ENCODE peak calls at places on chromosomes 7 and 10, in six cellular contexts. One of them, this sample, is unnamed.

GRCh38 chr7:30309842-30310435 is 25.5 kb downstream of the ZNRF2 start:
- DNase-seq in fibroblast of lung: no peak
- DNase-seq in nephron progenitor cell: no peak
- DNase-seq in IMR-90: no peak
- DNase-seq in NCI-H748 treated with DMSO at 0.1 percent for 48 hours: no peak
- DNase-seq in heart left ventricle: no peak
- DNase-seq in this sample: no peak

GRCh38 chr10:130177250-130177649 is 41.1 kb downstream of the GLRX3 start:
- DNase-seq in fibroblast of lung: no peak
- DNase-seq in nephron progenitor cell: no peak
- DNase-seq in IMR-90: no peak
- DNase-seq in NCI-H748 treated with DMSO at 0.1 percent for 48 hours: no peak
- DNase-seq in heart left ventricle: no peak
- DNase-seq in this sample: no peak

GRCh38 chr7:106425017-106425719 is 140.4 kb upstream of the NAMPT start:
- DNase-seq in fibroblast of lung: peak
- DNase-seq in nephron progenitor cell: no peak
- DNase-seq in IMR-90: peak
- DNase-seq in NCI-H748 treated with DMSO at 0.1 percent for 48 hours: no peak
- DNase-seq in heart left ventricle: peak
- DNase-seq in this sample: no peak

GRCh38 chr10:16854623-16855022 is 37.4 kb upstream of the RSU1 start:
- DNase-seq in fibroblast of lung: peak
- DNase-seq in nephron progenitor cell: no peak
- DNase-seq in IMR-90: no peak
- DNase-seq in NCI-H748 treated with DMSO at 0.1 percent for 48 hours: no peak
- DNase-seq in heart left ventricle: no peak
- DNase-seq in this sample: no peak

GRCh38 chr10:88897019-88897853 is 17.2 kb downstream of the STAMBPL1 start:
- DNase-seq in fibroblast of lung: no peak
- DNase-seq in nephron progenitor cell: no peak
- DNase-seq in IMR-90: no peak
- DNase-seq in NCI-H748 treated with DMSO at 0.1 percent for 48 hours: no peak
- DNase-seq in heart left ventricle: no peak
- DNase-seq in this sample: no peak

GRCh38 chr10:91562839-91563581 is 69.9 kb downstream of the PPP1R3C start:
- DNase-seq in fibroblast of lung: no peak
- DNase-seq in nephron progenitor cell: no peak
- DNase-seq in IMR-90: no peak
- DNase-seq in NCI-H748 treated with DMSO at 0.1 percent for 48 hours: no peak
- DNase-seq in heart left ventricle: no peak
- DNase-seq in this sample: no peak

GRCh38 chr7:104039363-104039762 is 49.9 kb upstream of the RELN start:
- DNase-seq in fibroblast of lung: no peak
- DNase-seq in nephron progenitor cell: no peak
- DNase-seq in IMR-90: no peak
- DNase-seq in NCI-H748 treated with DMSO at 0.1 percent for 48 hours: no peak
- DNase-seq in heart left ventricle: no peak
- DNase-seq in this sample: no peak

GRCh38 chr7:21733837-21734236 is 191.0 kb downstream of the DNAH11 start:
- DNase-seq in fibroblast of lung: no peak
- DNase-seq in nephron progenitor cell: no peak
- DNase-seq in IMR-90: no peak
- DNase-seq in NCI-H748 treated with DMSO at 0.1 percent for 48 hours: no peak
- DNase-seq in heart left ventricle: no peak
- DNase-seq in this sample: no peak

GRCh38 chr7:148276291-148277041 is 314.1 kb upstream of the C7orf33 start:
- DNase-seq in fibroblast of lung: no peak
- DNase-seq in nephron progenitor cell: no peak
- DNase-seq in IMR-90: no peak
- DNase-seq in NCI-H748 treated with DMSO at 0.1 percent for 48 hours: no peak
- DNase-seq in heart left ventricle: no peak
- DNase-seq in this sample: no peak

GRCh38 chr7:33733865-33734650 is 171.3 kb upstream of the BMPER start:
- DNase-seq in fibroblast of lung: no peak
- DNase-seq in nephron progenitor cell: peak
- DNase-seq in IMR-90: no peak
- DNase-seq in NCI-H748 treated with DMSO at 0.1 percent for 48 hours: peak
- DNase-seq in heart left ventricle: no peak
- DNase-seq in this sample: no peak

GRCh38 chr10:28111712-28112111 is 112.8 kb upstream of the ODAD2 start:
- DNase-seq in fibroblast of lung: peak
- DNase-seq in nephron progenitor cell: no peak
- DNase-seq in IMR-90: peak
- DNase-seq in NCI-H748 treated with DMSO at 0.1 percent for 48 hours: no peak
- DNase-seq in heart left ventricle: no peak
- DNase-seq in this sample: no peak

GRCh38 chr7:150903627-150904026 is 51.3 kb downstream of the AOC1 start:
- DNase-seq in fibroblast of lung: peak
- DNase-seq in nephron progenitor cell: no peak
- DNase-seq in IMR-90: peak
- DNase-seq in NCI-H748 treated with DMSO at 0.1 percent for 48 hours: no peak
- DNase-seq in heart left ventricle: peak
- DNase-seq in this sample: no peak

GRCh38 chr10:86233131-86233530 is 133.5 kb downstream of the GRID1 start:
- DNase-seq in fibroblast of lung: no peak
- DNase-seq in nephron progenitor cell: no peak
- DNase-seq in IMR-90: no peak
- DNase-seq in NCI-H748 treated with DMSO at 0.1 percent for 48 hours: no peak
- DNase-seq in heart left ventricle: no peak
- DNase-seq in this sample: no peak

GRCh38 chr7:122914812-122915211 is 28.6 kb upstream of the CADPS2 start:
- DNase-seq in fibroblast of lung: no peak
- DNase-seq in nephron progenitor cell: no peak
- DNase-seq in IMR-90: no peak
- DNase-seq in NCI-H748 treated with DMSO at 0.1 percent for 48 hours: no peak
- DNase-seq in heart left ventricle: no peak
- DNase-seq in this sample: no peak

GRCh38 chr10:99984201-99984600 is 25.5 kb downstream of the DNMBP start:
- DNase-seq in fibroblast of lung: peak
- DNase-seq in nephron progenitor cell: no peak
- DNase-seq in IMR-90: peak
- DNase-seq in NCI-H748 treated with DMSO at 0.1 percent for 48 hours: no peak
- DNase-seq in heart left ventricle: no peak
- DNase-seq in this sample: no peak

GRCh38 chr10:12357525-12358151 is 8.3 kb downstream of the CAMK1D start:
- DNase-seq in fibroblast of lung: no peak
- DNase-seq in nephron progenitor cell: no peak
- DNase-seq in IMR-90: no peak
- DNase-seq in NCI-H748 treated with DMSO at 0.1 percent for 48 hours: no peak
- DNase-seq in heart left ventricle: no peak
- DNase-seq in this sample: no peak

GRCh38 chr10:125628251-125629049 is 54.5 kb downstream of the TEX36 start:
- DNase-seq in fibroblast of lung: no peak
- DNase-seq in nephron progenitor cell: no peak
- DNase-seq in IMR-90: no peak
- DNase-seq in NCI-H748 treated with DMSO at 0.1 percent for 48 hours: no peak
- DNase-seq in heart left ventricle: no peak
- DNase-seq in this sample: no peak

GRCh38 chr7:47803029-47803428 is 145.2 kb downstream of the PKD1L1 start:
- DNase-seq in fibroblast of lung: no peak
- DNase-seq in nephron progenitor cell: no peak
- DNase-seq in IMR-90: no peak
- DNase-seq in NCI-H748 treated with DMSO at 0.1 percent for 48 hours: no peak
- DNase-seq in heart left ventricle: no peak
- DNase-seq in this sample: no peak

GRCh38 chr10:109647627-109648026 is 275.7 kb downstream of the XPNPEP1 start:
- DNase-seq in fibroblast of lung: no peak
- DNase-seq in nephron progenitor cell: no peak
- DNase-seq in IMR-90: no peak
- DNase-seq in NCI-H748 treated with DMSO at 0.1 percent for 48 hours: no peak
- DNase-seq in heart left ventricle: no peak
- DNase-seq in this sample: no peak

GRCh38 chr10:130021373-130021950 is 57.4 kb upstream of the EBF3 start:
- DNase-seq in fibroblast of lung: peak
- DNase-seq in nephron progenitor cell: no peak
- DNase-seq in IMR-90: peak
- DNase-seq in NCI-H748 treated with DMSO at 0.1 percent for 48 hours: no peak
- DNase-seq in heart left ventricle: no peak
- DNase-seq in this sample: no peak

GRCh38 chr10:86960003-86960862 is 1.8 kb downstream of the SNCG start:
- DNase-seq in fibroblast of lung: peak
- DNase-seq in nephron progenitor cell: peak
- DNase-seq in IMR-90: peak
- DNase-seq in NCI-H748 treated with DMSO at 0.1 percent for 48 hours: no peak
- DNase-seq in heart left ventricle: peak
- DNase-seq in this sample: peak

GRCh38 chr7:49631071-49631826 is 142.2 kb upstream of the VWC2 start:
- DNase-seq in fibroblast of lung: no peak
- DNase-seq in nephron progenitor cell: no peak
- DNase-seq in IMR-90: no peak
- DNase-seq in NCI-H748 treated with DMSO at 0.1 percent for 48 hours: no peak
- DNase-seq in heart left ventricle: no peak
- DNase-seq in this sample: no peak

GRCh38 chr7:83468251-83468739 is 180.6 kb downstream of the SEMA3E start:
- DNase-seq in fibroblast of lung: peak
- DNase-seq in nephron progenitor cell: peak
- DNase-seq in IMR-90: peak
- DNase-seq in NCI-H748 treated with DMSO at 0.1 percent for 48 hours: no peak
- DNase-seq in heart left ventricle: peak
- DNase-seq in this sample: no peak

GRCh38 chr7:107228291-107228690 is 59.5 kb downstream of the HBP1 start:
- DNase-seq in fibroblast of lung: no peak
- DNase-seq in nephron progenitor cell: no peak
- DNase-seq in IMR-90: peak
- DNase-seq in NCI-H748 treated with DMSO at 0.1 percent for 48 hours: no peak
- DNase-seq in heart left ventricle: no peak
- DNase-seq in this sample: no peak

GRCh38 chr7:148697950-148698396 is 730 bp upstream of the CUL1 start:
- DNase-seq in fibroblast of lung: peak
- DNase-seq in nephron progenitor cell: no peak
- DNase-seq in IMR-90: peak
- DNase-seq in NCI-H748 treated with DMSO at 0.1 percent for 48 hours: no peak
- DNase-seq in heart left ventricle: peak
- DNase-seq in this sample: no peak

GRCh38 chr10:7210516-7210915 is 200.3 kb downstream of the SFMBT2 start:
- DNase-seq in fibroblast of lung: no peak
- DNase-seq in nephron progenitor cell: no peak
- DNase-seq in IMR-90: no peak
- DNase-seq in NCI-H748 treated with DMSO at 0.1 percent for 48 hours: no peak
- DNase-seq in heart left ventricle: no peak
- DNase-seq in this sample: no peak

GRCh38 chr7:30795161-30795943 is 24.1 kb downstream of the MINDY4 start:
- DNase-seq in fibroblast of lung: no peak
- DNase-seq in nephron progenitor cell: peak
- DNase-seq in IMR-90: no peak
- DNase-seq in NCI-H748 treated with DMSO at 0.1 percent for 48 hours: no peak
- DNase-seq in heart left ventricle: no peak
- DNase-seq in this sample: no peak

GRCh38 chr7:127683776-127684681 is 32.0 kb downstream of the SND1 start:
- DNase-seq in fibroblast of lung: no peak
- DNase-seq in nephron progenitor cell: no peak
- DNase-seq in IMR-90: no peak
- DNase-seq in NCI-H748 treated with DMSO at 0.1 percent for 48 hours: peak
- DNase-seq in heart left ventricle: no peak
- DNase-seq in this sample: no peak